ENCODE peak calls at places on chromosome 13, in ten cellular contexts. B is K562, R is upper lobe of left lung, I is SK-N-SH, V is transverse colon, H is GM12878, S is suprapubic skin, Q is ovary, D is A549, J is H1. A is an unnamed sample.

GRCh38 chr13:41610426-41610825 is 153.1 kb downstream of the RGCC start:
- DNase-seq in B (no peak), R (peak), I (no peak), V (no peak), H (no peak), S (no peak), Q (no peak), D (no peak), J (no peak), A (peak)

GRCh38 chr13:102567857-102568256 is 28.9 kb upstream of the TPP2 start:
- DNase-seq in B (no peak), R (no peak), I (no peak), V (no peak), H (no peak), S (no peak), Q (no peak), D (no peak), J (no peak), A (no peak)

GRCh38 chr13:97254809-97255208 is 32.7 kb downstream of the MBNL2 start:
- DNase-seq in B (no peak), R (no peak), I (no peak), V (no peak), H (no peak), S (no peak), Q (no peak), D (no peak), J (no peak), A (no peak)

GRCh38 chr13:111398196-111398595 is 77.8 kb downstream of the TEX29 start:
- DNase-seq in B (no peak), R (peak), I (no peak), V (no peak), H (no peak), S (peak), Q (no peak), D (no peak), J (no peak), A (no peak)

GRCh38 chr13:19981685-19982238 is 23.2 kb downstream of the ZMYM2 start:
- DNase-seq in B (peak), R (no peak), I (no peak), V (no peak), H (no peak), S (no peak), Q (no peak), D (no peak), J (no peak), A (no peak)

GRCh38 chr13:36736119-36736726 is 62.4 kb downstream of the SERTM1 start:
- DNase-seq in B (peak), R (peak), I (peak), V (peak), H (no peak), S (no peak), Q (no peak), D (peak), J (no peak), A (peak)

GRCh38 chr13:41107104-41107571 is 25.5 kb downstream of the KBTBD6 start:
- DNase-seq in B (no peak), R (no peak), I (no peak), V (no peak), H (no peak), S (no peak), Q (no peak), D (no peak), J (no peak), A (no peak)

GRCh38 chr13:97352815-97353214 is 81.2 kb upstream of the RAP2A start:
- DNase-seq in B (no peak), R (no peak), I (no peak), V (no peak), H (no peak), S (no peak), Q (no peak), D (no peak), J (no peak), A (no peak)

DNA sequence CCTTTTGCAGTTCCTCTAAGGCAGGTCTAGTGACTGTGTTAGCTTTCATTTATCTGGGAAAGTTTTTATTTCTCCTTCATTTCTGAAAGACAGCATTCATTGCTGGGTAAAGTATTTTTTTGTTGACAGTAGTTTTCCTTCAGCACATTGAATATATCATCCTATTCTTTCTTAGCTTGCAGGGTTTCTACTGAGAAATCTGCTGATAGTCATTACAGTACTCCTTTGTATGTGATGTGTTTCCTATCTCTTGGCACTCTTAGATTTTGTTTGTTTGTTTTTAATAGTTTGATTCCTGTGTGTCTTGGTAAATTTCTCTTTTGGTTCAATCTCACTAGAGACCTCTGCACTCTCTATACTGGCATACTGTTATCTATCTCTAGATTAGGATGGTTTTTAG is 1667.9 kb downstream of the SLITRK1 start:
- DNase-seq in B (no peak), R (no peak), I (no peak), V (no peak), H (no peak), S (no peak), Q (no peak), D (no peak), J (no peak), A (no peak)
- TF ChIP-seq EP300 in B (no peak), R (no peak), I (no peak), V (no peak), H (no peak), S (no peak), Q (no peak), D (no peak), J (no peak), A (no peak)

DNA sequence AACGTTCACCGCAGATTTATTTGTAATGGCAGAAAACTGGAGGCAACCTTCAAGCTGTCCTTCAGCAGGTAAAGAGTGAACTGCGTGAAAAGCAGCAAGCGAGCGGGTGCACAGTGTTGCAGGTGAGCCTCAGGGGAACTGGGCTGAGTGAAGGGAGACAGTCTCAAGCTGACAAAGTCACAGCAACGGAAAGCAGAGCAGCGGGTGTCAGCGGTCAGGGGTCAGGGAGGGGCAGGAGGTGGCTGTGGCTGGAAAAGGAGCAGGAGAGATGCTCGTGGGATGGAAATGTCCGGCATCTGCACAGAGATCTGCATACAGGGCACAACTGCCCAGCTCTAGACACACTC is 8.5 kb upstream of the RASA3 start:
- DNase-seq in B (no peak), R (no peak), I (no peak), V (no peak), H (no peak), S (no peak), Q (no peak), D (no peak), J (no peak), A (no peak)
- H3K27ac ChIP-seq in B (no peak), R (no peak), I (peak), V (no peak), H (no peak), S (no peak), Q (no peak), D (no peak), J (no peak), A (no peak)

GRCh38 chr13:74974234-74974879 is 507.6 kb downstream of the TBC1D4 start:
- DNase-seq in B (no peak), R (no peak), I (no peak), V (no peak), H (no peak), S (no peak), Q (no peak), D (no peak), J (no peak), A (no peak)
- TF ChIP-seq EP300 in B (no peak), R (no peak), I (no peak), V (no peak), H (no peak), S (no peak), Q (no peak), D (no peak), J (no peak), A (no peak)

GRCh38 chr13:38685974-38686571 is 804 bp upstream of the FREM2 start:
- DNase-seq in B (no peak), R (peak), I (peak), V (no peak), H (no peak), S (no peak), Q (no peak), D (no peak), J (no peak), A (no peak)
- H3K27ac ChIP-seq in B (no peak), R (no peak), I (no peak), V (no peak), H (no peak), S (no peak), Q (no peak), D (no peak), J (peak), A (peak)

GRCh38 chr13:84649853-84650252 is 767.6 kb upstream of the SLITRK1 start:
- DNase-seq in B (no peak), R (no peak), I (no peak), V (no peak), H (no peak), S (no peak), Q (no peak), D (no peak), J (no peak), A (no peak)
- TF ChIP-seq EP300 in B (no peak), R (no peak), I (peak), V (no peak), H (no peak), S (no peak), Q (no peak), D (no peak), J (no peak), A (no peak)

DNA sequence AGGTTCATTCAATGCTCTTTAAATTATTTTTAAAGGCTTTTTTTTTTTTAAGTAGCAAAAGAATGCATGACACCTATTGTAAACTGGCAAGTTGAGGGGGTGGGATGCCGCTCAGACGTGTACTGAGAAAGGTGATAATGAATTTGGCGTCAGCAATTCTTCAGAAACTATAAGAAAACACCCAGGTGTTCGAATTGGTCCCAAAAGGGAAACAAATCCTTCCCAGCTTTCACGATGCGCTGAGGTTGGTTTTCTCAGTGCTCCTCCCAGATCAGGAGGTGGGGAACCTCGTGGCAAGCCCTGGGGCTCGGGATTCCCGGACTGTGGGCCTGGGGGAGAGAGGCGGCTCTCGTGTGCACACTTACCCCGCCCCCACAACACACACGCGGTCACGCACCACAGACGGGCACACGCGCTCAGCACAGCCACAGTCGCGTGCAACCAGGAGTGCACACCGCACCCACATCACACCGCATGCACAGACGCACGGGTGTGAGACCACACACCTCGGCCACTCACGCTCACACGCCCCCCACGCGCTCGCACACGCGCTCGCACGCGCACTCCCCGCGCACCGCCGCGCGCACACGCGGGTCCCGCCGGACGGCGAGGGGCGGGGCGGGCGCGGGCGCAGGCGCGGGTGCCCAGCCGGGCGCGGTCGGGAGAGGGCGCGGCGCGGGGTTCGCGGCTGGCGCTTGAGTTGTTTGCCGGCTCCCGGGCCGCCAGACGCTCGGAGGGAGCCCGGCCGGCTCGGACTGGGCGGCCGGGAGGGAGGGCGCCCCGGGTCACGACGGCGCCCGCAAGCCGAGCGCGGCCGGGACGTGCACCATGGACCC is at the start of gene FAM124A:
- DNase-seq in B (peak), R (peak), I (peak), V (peak), H (no peak), S (no peak), Q (peak), D (peak), J (no peak), A (no peak)
- H3K27ac ChIP-seq in B (no peak), R (peak), I (no peak), V (peak), H (no peak), S (no peak), Q (no peak), D (peak), J (peak), A (peak)

DNA sequence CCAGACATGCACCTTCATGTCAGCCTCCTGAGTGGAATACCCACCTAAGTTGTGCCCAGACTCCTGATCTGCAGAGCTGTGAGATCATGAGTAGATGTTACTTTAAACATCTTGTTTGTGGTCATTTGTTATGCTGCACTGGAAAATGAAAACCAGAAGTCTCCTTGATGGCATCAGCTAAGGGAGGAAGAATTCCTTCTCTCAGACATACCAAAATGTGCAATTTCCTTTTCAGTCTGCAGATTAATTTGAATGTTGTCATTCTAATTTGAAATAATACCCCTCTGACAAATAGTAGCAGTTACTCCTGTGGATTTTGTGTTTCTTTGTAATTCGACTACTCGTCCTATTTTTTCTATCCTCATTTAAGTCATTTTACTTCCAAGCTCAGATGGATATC is 59.3 kb downstream of the ITGBL1 start:
- DNase-seq in B (no peak), R (no peak), I (no peak), V (no peak), H (no peak), S (no peak), Q (no peak), D (no peak), J (no peak), A (no peak)
- TF ChIP-seq EP300 in B (no peak), R (no peak), I (peak), V (no peak), H (no peak), S (no peak), Q (no peak), D (no peak), J (no peak), A (no peak)